ENCODE peak calls at places on chromosomes 12 and 14, in ten cellular contexts. X is fibroblast of lung, P is right atrium auricular region, F is GM23338, H is left lung, E is HCT116, N is MM.1S, T is choroid plexus epithelial cell, K is ovary, Z is HepG2. W is an unnamed sample.

GRCh38 chr12:75622492-75622891 is 111.1 kb upstream of the KRR1 start:
- DNase-seq in X (no peak), P (no peak), F (no peak), H (no peak), E (no peak), N (no peak), T (no peak), K (no peak), Z (no peak), W (no peak)

GRCh38 chr12:50579757-50580267 is 75.0 kb downstream of the DIP2B start:
- DNase-seq in X (peak; percentile 57), P (no peak), F (no peak), H (no peak), E (no peak), N (no peak), T (no peak), K (no peak), Z (no peak), W (no peak)

GRCh38 chr14:30621354-30621953 is 665 bp upstream of the SCFD1 start:
- DNase-seq in X (peak; percentile 29), P (no peak), F (peak; percentile 56), H (no peak), E (no peak), N (no peak), T (peak; percentile 39), K (no peak), Z (peak; percentile 36), W (no peak)

GRCh38 chr14:104900639-104901512 is 23.8 kb upstream of the PLD4 start:
- DNase-seq in X (no peak), P (no peak), F (no peak), H (no peak), E (no peak), N (peak; percentile 37), T (no peak), K (no peak), Z (no peak), W (no peak)

GRCh38 chr12:57309420-57309819 is 58.4 kb upstream of the STAC3 start:
- DNase-seq in X (peak; percentile 54), P (no peak), F (no peak), H (no peak), E (no peak), N (peak; percentile 46), T (peak; percentile 53), K (no peak), Z (no peak), W (peak; percentile 77)

GRCh38 chr12:3130053-3130805 is 53.0 kb downstream of the TSPAN9 start:
- DNase-seq in X (no peak), P (no peak), F (no peak), H (no peak), E (no peak), N (no peak), T (no peak), K (no peak), Z (no peak), W (no peak)

GRCh38 chr14:101167428-101167827 is 263.9 kb upstream of the RTL1 start:
- DNase-seq in X (no peak), P (no peak), F (peak; percentile 8), H (no peak), E (peak; percentile 18), N (no peak), T (no peak), K (no peak), Z (no peak), W (no peak)

GRCh38 chr12:89706551-89707348 is 1.9 kb downstream of the ATP2B1 start:
- DNase-seq in X (peak; percentile 26), P (no peak), F (peak; percentile 5), H (peak; percentile 44), E (no peak), N (no peak), T (no peak), K (no peak), Z (no peak), W (no peak)

GRCh38 chr12:79006306-79006705 is 141.7 kb downstream of the SYT1 start:
- DNase-seq in X (peak; percentile 54), P (no peak), F (no peak), H (no peak), E (peak; percentile 12), N (peak; percentile 54), T (peak; percentile 50), K (no peak), Z (no peak), W (no peak)
- TF ChIP-seq CTCF in X (no peak), P (no peak), F (peak; percentile 45), H (no peak), E (peak; percentile 52), N (peak; percentile 73), T (peak; percentile 46), K (no peak), Z (peak; percentile 8), W (peak; percentile 55)

GRCh38 chr14:61703342-61704129 is 8.2 kb downstream of the HIF1A start:
- DNase-seq in X (no peak), P (no peak), F (no peak), H (no peak), E (no peak), N (no peak), T (peak; percentile 39), K (no peak), Z (no peak), W (no peak)

GRCh38 chr14:61698216-61698980 is 3.1 kb downstream of the HIF1A start:
- DNase-seq in X (no peak), P (no peak), F (no peak), H (no peak), E (no peak), N (no peak), T (peak; percentile 60), K (no peak), Z (no peak), W (no peak)

GRCh38 chr14:61699092-61699491 is 3.8 kb downstream of the HIF1A start:
- DNase-seq in X (no peak), P (no peak), F (no peak), H (no peak), E (no peak), N (no peak), T (peak; percentile 58), K (no peak), Z (no peak), W (no peak)

GRCh38 chr14:61701946-61702345 is 6.6 kb downstream of the HIF1A start:
- DNase-seq in X (no peak), P (no peak), F (no peak), H (no peak), E (no peak), N (no peak), T (peak; percentile 38), K (no peak), Z (no peak), W (no peak)

DNA sequence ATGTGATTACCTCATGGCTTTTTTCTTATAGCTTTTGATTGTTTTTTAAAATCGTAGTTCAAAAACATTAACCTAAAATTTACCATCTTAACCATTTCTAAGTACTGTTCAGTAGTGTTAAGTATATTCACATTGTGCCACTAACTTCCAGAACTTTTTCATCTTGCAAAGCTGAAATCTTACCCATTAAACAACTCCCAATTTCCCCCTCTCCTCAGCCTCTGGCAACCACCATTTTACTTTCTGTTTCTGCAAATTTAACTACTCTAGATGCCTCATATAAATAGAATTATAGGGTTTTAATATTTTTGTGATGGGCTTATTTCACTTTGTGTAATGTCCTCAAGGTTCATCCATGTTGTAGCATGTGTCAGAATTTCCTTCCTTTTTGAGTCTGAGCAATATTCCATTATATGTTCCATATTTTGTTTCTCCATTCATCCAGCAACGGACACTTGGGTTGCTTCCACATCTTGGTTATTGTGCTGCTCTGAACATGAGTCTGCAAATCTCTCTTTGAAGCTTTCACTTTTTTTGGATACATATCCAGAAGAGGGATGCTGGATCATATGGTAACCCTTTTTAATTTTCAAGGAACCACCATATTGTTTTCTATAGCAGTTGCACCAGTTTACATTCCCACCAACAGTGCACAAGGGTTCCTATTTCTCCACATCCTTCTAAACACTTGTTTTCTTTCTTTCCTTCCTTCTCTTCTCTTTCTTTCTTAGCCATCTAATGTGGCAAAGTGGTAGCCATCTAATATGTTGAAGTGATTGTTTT is 5.0 kb downstream of the HIF1A start:
- DNase-seq in X (no peak), P (no peak), F (no peak), H (no peak), E (no peak), N (no peak), T (peak; percentile 54), K (no peak), Z (no peak), W (no peak)
- H3K4me3 ChIP-seq in X (peak overlapping the region; percentile 98), P (no peak overlapping the region), F (peak overlapping the region; percentile 93), H (peak overlapping the region; percentile 85), E (no peak overlapping the region), N (no peak overlapping the region), T (peak overlapping the region; percentile 85), K (no peak overlapping the region), Z (peak overlapping the region; percentile 17), W (no peak overlapping the region)

GRCh38 chr12:49021292-49021915 is 2.8 kb upstream of the PRKAG1 start:
- DNase-seq in X (no peak), P (no peak), F (no peak), H (no peak), E (no peak), N (no peak), T (no peak), K (no peak), Z (no peak), W (no peak)

GRCh38 chr12:49018282-49019119 is at the start of gene PRKAG1:
- DNase-seq in X (peak; percentile 96), P (peak; percentile 97), F (peak; percentile 99), H (peak; percentile 99), E (peak; percentile 93), N (peak; percentile 97), T (peak; percentile 98), K (peak; percentile 97), Z (peak; percentile 91), W (peak; percentile 78)

GRCh38 chr12:49019120-49019430 is 499 bp upstream of the PRKAG1 start:
- DNase-seq in X (no peak), P (no peak), F (no peak), H (no peak), E (no peak), N (no peak), T (no peak), K (no peak), Z (no peak), W (no peak)

GRCh38 chr12:49020441-49020840 is 1.9 kb upstream of the PRKAG1 start:
- DNase-seq in X (no peak), P (no peak), F (no peak), H (no peak), E (no peak), N (no peak), T (no peak), K (no peak), Z (no peak), W (no peak)

GRCh38 chr12:49019435-49020317 is 1.1 kb upstream of the PRKAG1 start:
- DNase-seq in X (peak; percentile 41), P (no peak), F (peak; percentile 78), H (no peak), E (no peak), N (peak; percentile 46), T (peak; percentile 54), K (no peak), Z (peak; percentile 39), W (no peak)
- TF ChIP-seq CTCF in X (peak; percentile 16), P (peak; percentile 24), F (peak; percentile 57), H (no peak), E (no peak), N (peak; percentile 40), T (peak; percentile 58), K (no peak), Z (peak; percentile 50), W (peak; percentile 27)

DNA sequence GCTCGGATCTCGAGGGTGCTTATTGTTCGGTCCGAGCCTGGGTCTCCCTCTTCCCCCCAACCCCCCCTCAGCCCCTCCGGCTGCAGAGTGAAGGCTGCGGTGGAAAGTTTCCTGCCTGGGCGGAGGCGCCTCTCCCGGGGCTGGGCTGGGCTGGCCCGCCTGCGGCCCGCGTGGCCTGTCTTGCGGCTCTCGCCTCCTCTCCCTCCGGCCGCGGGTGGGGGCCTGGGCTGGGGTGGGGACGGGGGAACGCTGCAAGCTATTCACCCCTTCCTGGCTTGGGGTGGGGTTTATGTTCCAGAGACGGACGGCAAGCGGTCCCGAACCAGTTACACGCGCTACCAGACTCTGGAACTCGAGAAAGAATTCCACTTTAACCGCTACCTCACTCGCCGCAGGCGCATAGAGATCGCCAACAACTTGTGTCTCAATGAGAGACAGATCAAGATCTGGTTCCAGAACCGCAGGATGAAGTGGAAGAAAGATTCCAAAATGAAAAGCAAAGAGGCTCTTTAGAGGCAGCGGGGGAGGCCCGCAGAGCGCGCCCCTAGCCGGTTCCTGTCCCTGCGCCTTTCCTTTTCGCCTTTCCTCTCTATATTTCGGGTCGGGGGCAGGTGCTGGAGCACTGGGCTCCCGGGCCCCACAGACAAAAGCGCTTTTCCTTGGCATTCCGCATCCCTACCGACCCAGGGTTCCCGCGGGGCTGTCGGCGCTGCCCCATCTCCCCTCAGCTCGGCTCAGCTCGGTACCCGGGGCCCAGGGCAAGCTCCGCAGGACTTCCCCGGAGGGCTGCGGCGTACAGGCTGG is 1.3 kb downstream of the HOXC5 start:
- DNase-seq in X (no peak), P (no peak), F (peak; percentile 58), H (no peak), E (no peak), N (no peak), T (no peak), K (peak; percentile 65), Z (no peak), W (no peak)
- H3K4me3 ChIP-seq in X (no peak overlapping the region), P (peak overlapping the region; percentile 40), F (peak overlapping the region; percentile 13), H (no peak overlapping the region), E (peak overlapping the region; percentile 77), N (no peak overlapping the region), T (no peak overlapping the region), K (peak overlapping the region; percentile 35), Z (no peak overlapping the region), W (peak overlapping the region; percentile 31)